ENCODE peak calls at places on chromosome 14, in seven cellular contexts. T is heart left ventricle, Y is stomach, F is ovary, V is IMR-90, O is sigmoid colon, Z is adrenal gland. R is an unnamed sample.

GRCh38 chr14:24368562-24369252 is 723 bp downstream of the NFATC4 start:
- DNase-seq in T (peak), Y (no peak), F (peak), V (peak), O (peak), Z (peak), R (no peak)

GRCh38 chr14:63508033-63508432 is 35.1 kb downstream of the PPP2R5E start:
- DNase-seq in T (no peak), Y (no peak), F (no peak), V (no peak), O (no peak), Z (no peak), R (no peak)

GRCh38 chr14:48973136-48973535 is 613.0 kb downstream of the RPS29 start:
- DNase-seq in T (no peak), Y (no peak), F (no peak), V (peak), O (no peak), Z (no peak), R (no peak)

GRCh38 chr14:105200074-105200473 is 19.0 kb upstream of the NUDT14 start:
- DNase-seq in T (no peak), Y (no peak), F (no peak), V (no peak), O (no peak), Z (no peak), R (peak)

GRCh38 chr14:103711516-103712431 is 3.5 kb downstream of the XRCC3 start:
- DNase-seq in T (peak), Y (peak), F (no peak), V (no peak), O (peak), Z (no peak), R (peak)

GRCh38 chr14:23695220-23695999 is 59.2 kb downstream of the DHRS2 start:
- DNase-seq in T (no peak), Y (peak), F (peak), V (no peak), O (no peak), Z (peak), R (no peak)

GRCh38 chr14:86946446-86946845 is 1046.5 kb downstream of the GALC start:
- DNase-seq in T (no peak), Y (no peak), F (no peak), V (no peak), O (no peak), Z (no peak), R (no peak)

GRCh38 chr14:104266643-104267575 is 128.5 kb downstream of the KIF26A start:
- DNase-seq in T (peak), Y (peak), F (no peak), V (no peak), O (no peak), Z (peak), R (no peak)

GRCh38 chr14:81137316-81137715 is 83.4 kb downstream of the GTF2A1 start:
- DNase-seq in T (no peak), Y (no peak), F (no peak), V (peak), O (no peak), Z (peak), R (no peak)

GRCh38 chr14:96362965-96363750 is at the start of the genes ATG2B and GSKIP:
- DNase-seq in T (peak), Y (peak), F (peak), V (peak), O (peak), Z (peak), R (peak)
- TF ChIP-seq POLR2A in T (no peak), Y (no peak), F (peak), V (peak), O (peak), Z (peak), R (no peak)

GRCh38 chr14:79299162-79299561 is 912.1 kb downstream of the DIO2 start:
- DNase-seq in T (no peak), Y (no peak), F (no peak), V (no peak), O (no peak), Z (no peak), R (no peak)
- TF ChIP-seq POLR2A in T (no peak), Y (no peak), F (no peak), V (no peak), O (no peak), Z (no peak), R (no peak)

GRCh38 chr14:89279649-89280232 is 137.3 kb downstream of the FOXN3 start:
- DNase-seq in T (no peak), Y (no peak), F (no peak), V (no peak), O (no peak), Z (no peak), R (no peak)

GRCh38 chr14:89280612-89281011 is 136.4 kb downstream of the FOXN3 start:
- DNase-seq in T (no peak), Y (no peak), F (no peak), V (no peak), O (no peak), Z (no peak), R (no peak)

GRCh38 chr14:89282191-89282590 is 134.8 kb downstream of the FOXN3 start:
- DNase-seq in T (no peak), Y (no peak), F (no peak), V (no peak), O (no peak), Z (no peak), R (no peak)

GRCh38 chr14:89277229-89277628 is 139.8 kb downstream of the FOXN3 start:
- DNase-seq in T (no peak), Y (no peak), F (no peak), V (no peak), O (no peak), Z (no peak), R (no peak)

DNA sequence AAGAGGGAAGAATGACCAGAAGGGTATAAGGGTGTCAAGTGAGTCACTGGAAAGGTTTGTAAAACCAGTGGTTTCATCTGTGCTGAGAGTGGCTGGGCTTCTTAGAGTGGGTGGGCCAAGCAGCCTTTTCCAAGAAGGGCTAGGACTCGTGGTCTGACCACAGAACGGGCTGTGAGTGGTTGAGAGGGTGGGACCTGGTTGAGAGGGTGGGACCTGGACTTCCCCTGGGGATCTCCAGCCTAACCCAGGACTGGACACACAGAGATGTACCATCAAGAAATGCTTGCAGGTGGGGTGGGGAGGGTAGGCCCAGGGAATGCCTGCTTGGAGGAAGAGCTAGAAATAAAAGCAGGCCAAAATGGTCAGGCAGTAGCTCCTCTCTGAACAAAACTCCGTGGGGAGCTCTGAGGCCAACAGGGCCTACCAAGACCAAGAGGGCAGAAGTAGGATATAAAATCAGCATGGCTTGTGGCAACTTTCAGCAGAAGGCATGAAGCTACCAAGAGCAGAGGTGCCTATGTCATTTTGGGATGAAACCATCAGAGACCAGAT is 140.5 kb downstream of the FOXN3 start:
- DNase-seq in T (no peak), Y (no peak), F (no peak), V (peak), O (no peak), Z (peak), R (no peak)
- TF ChIP-seq POLR2A in T (no peak), Y (no peak), F (no peak), V (no peak), O (no peak), Z (no peak), R (no peak)

GRCh38 chr14:102508774-102509743 is 517 bp downstream of the ANKRD9 start:
- DNase-seq in T (peak), Y (peak), F (peak), V (peak), O (peak), Z (peak), R (peak)
- TF ChIP-seq POLR2A in T (no peak), Y (no peak), F (no peak), V (no peak), O (no peak), Z (peak), R (no peak)

DNA sequence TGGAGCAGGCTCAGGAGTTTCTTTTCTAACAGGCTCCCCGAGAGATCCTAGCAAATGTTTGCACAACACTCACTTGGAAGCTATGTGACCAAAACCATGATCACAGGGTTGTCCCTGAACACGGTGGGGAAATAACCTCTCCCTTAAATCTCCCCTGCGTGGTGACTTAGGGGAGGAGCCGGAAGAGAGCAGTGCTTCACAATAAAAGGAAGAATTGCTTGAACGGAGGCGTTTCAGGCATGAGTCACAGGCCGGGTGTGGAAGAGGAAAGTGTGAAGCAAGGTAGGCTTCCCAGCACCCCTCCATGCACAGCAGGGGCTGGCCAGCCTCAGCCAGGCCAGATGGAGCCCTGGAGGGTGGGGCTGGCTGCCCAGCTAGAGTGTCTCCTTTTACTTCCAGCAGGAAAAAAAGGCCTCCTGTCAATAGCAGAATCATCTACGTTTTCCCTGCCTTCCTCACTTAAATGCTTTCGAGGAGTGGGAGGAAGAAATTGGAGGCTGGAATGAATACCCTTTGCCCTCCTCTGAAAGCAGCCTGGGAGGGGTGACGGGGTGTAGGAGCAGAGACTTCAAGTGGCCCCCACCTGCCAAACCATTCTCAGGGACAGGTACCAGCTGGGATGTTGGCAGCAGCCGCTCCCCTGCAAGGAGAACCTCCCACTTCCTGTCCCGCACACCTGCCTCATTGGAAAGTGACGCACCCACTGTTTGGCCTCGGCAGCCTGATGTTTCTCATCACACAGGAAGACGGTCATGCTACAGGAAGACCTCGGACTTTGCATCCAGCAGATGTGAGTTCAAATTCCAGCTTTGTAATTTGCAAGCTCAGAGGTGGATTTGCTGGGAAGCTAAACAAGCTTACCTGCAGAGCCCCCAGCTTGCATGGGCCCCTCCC is 30.1 kb upstream of the PPP2R5C start:
- DNase-seq in T (peak), Y (peak), F (no peak), V (peak), O (peak), Z (peak), R (peak)
- TF ChIP-seq POLR2A in T (no peak), Y (no peak), F (no peak), V (no peak), O (no peak), Z (no peak), R (no peak)

DNA sequence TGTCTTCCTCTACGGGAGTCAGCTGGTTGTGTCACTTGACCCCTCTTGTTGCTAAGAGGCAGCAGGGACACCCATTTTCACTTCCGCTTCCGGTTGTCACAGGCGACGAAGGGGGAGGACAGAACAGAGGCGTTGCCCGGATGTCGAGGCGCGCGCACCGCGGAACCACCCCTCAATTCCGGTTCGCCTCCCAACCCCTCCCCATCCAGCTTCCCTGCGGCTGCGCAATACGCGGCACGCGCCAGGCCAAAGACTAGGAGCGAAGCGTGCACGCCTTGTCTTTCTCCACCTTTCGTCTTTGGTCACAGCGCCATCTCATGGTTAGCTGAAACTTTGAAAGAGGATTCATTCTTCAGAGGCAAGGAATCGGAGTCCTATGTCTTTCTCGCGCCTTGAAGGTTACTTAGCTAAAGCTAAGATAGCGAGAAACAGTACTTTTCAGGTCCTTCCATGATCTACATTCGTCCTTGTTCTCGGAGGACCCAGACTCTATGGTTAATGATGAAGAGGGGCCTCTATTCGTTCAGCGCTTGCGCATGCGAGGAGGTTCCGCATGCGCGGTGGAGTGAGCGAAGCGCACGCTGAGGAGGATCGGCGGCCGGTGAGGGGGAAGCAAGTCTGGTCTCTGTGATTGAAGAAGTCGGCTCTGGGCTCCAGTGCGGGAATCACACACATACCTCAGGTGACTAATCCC is at the start of the genes ATP6V1D and EIF2S1:
- DNase-seq in T (peak), Y (peak), F (peak), V (peak), O (peak), Z (peak), R (peak)
- TF ChIP-seq POLR2A in T (no peak), Y (no peak), F (peak), V (peak), O (peak), Z (peak), R (no peak)